ENCODE peak calls at places on chromosomes 13 and 19, in nine cellular contexts. K is LoVo, N is omental fat pad, A is brain pericyte, Y is LNCaP clone FGC, F is epithelial cell of esophagus, G is NCI-H1092 treated with DMSO at 0.1 percent for 48 hours, X is progenitor cell of endocrine pancreas, E is heart right ventricle. J is an unnamed sample.

GRCh38 chr13:50309200-50309848 is 294.1 kb downstream of the KCNRG start:
- DNase-seq in E (no peak), X (no peak), N (no peak), F (no peak), G (no peak), Y (no peak), K (no peak), A (no peak), J (no peak)

GRCh38 chr19:38514812-38515633 is 81.5 kb downstream of the RYR1 start:
- DNase-seq in A (no peak), K (peak; percentile 54), G (peak; percentile 38), E (peak; percentile 67), N (no peak), F (peak; percentile 64), Y (no peak), X (peak; percentile 71), J (peak; percentile 35)

GRCh38 chr19:41769608-41770007 is 14.3 kb downstream of the CEACAM6 start:
- DNase-seq in G (no peak), A (no peak), K (no peak), X (no peak), N (no peak), F (no peak), Y (no peak), E (no peak), J (no peak)

GRCh38 chr13:48242677-48243076 is 9.7 kb downstream of the ITM2B start:
- DNase-seq in G (no peak), N (no peak), X (no peak), F (no peak), K (no peak), E (no peak), Y (no peak), A (no peak), J (no peak)

GRCh38 chr19:49889687-49890348 is 6.9 kb downstream of the IL4I1 start:
- DNase-seq in A (no peak), F (peak; percentile 78), E (peak; percentile 80), X (peak; percentile 49), G (peak; percentile 51), K (peak; percentile 52), Y (no peak), N (peak; percentile 52), J (no peak)

GRCh38 chr13:101554420-101555125 is 102.1 kb downstream of the ITGBL1 start:
- DNase-seq in A (no peak), F (peak; percentile 4), G (no peak), E (no peak), N (no peak), Y (no peak), K (no peak), X (no peak), J (no peak)

GRCh38 chr13:34913040-34913439 is 29.0 kb upstream of the NBEA start:
- DNase-seq in G (no peak), A (no peak), Y (no peak), E (no peak), F (peak; percentile 41), N (no peak), X (peak; percentile 12), K (no peak), J (no peak)

GRCh38 chr19:21482863-21483276 is 22.5 kb upstream of the ZNF429 start:
- DNase-seq in X (no peak), F (peak; percentile 29), Y (peak; percentile 36), A (no peak), G (peak; percentile 58), N (no peak), K (no peak), E (peak; percentile 68), J (peak; percentile 6)

GRCh38 chr13:84430015-84430414 is 547.7 kb upstream of the SLITRK1 start:
- DNase-seq in E (no peak), N (no peak), G (no peak), X (no peak), A (no peak), Y (no peak), F (no peak), K (no peak), J (no peak)

GRCh38 chr19:34306213-34306661 is 51.9 kb downstream of the GARRE1 start:
- DNase-seq in N (no peak), A (no peak), K (no peak), G (no peak), E (no peak), X (no peak), Y (peak; percentile 81), F (no peak), J (peak; percentile 88)

GRCh38 chr13:23741879-23742510 is 147.2 kb downstream of the MIPEP start:
- DNase-seq in G (no peak), F (no peak), A (no peak), Y (no peak), N (no peak), K (no peak), X (no peak), E (no peak), J (no peak)

GRCh38 chr13:45630791-45631190 is 15.3 kb upstream of the ERICH6B start:
- DNase-seq in N (no peak), K (no peak), F (peak; percentile 46), Y (no peak), E (no peak), X (no peak), A (no peak), G (no peak), J (no peak)

GRCh38 chr13:40187324-40187795 is 479.1 kb downstream of the FOXO1 start:
- DNase-seq in E (no peak), K (no peak), Y (no peak), A (no peak), G (no peak), N (no peak), X (no peak), F (no peak), J (no peak)

GRCh38 chr13:99013951-99014350 is 36.1 kb upstream of the DOCK9 start:
- DNase-seq in A (no peak), N (no peak), F (peak; percentile 48), K (no peak), G (no peak), E (no peak), X (no peak), Y (no peak), J (no peak)

GRCh38 chr13:101398191-101398590 is 18.1 kb downstream of the NALCN start:
- DNase-seq in N (no peak), X (no peak), F (peak; percentile 71), K (no peak), G (no peak), Y (no peak), E (no peak), A (no peak), J (no peak)

GRCh38 chr13:21608961-21609360 is 5.0 kb upstream of the MICU2 start:
- DNase-seq in Y (no peak), N (no peak), G (no peak), E (no peak), F (peak; percentile 25), X (no peak), A (no peak), K (no peak), J (no peak)

GRCh38 chr19:23377276-23377675 is 18.0 kb downstream of the ZNF91 start:
- DNase-seq in X (no peak), K (no peak), E (no peak), N (no peak), Y (no peak), G (no peak), A (no peak), F (no peak), J (no peak)

GRCh38 chr19:49679832-49680472 is 2.9 kb downstream of the PRMT1 start:
- DNase-seq in F (no peak), E (no peak), K (no peak), Y (no peak), A (no peak), G (no peak), X (no peak), N (no peak), J (no peak)

GRCh38 chr13:33411312-33411711 is 125.8 kb upstream of the STARD13 start:
- DNase-seq in Y (no peak), F (no peak), G (no peak), X (no peak), N (no peak), E (no peak), K (no peak), A (no peak), J (no peak)

GRCh38 chr19:33446156-33446917 is 72.8 kb downstream of the CEBPG start:
- DNase-seq in A (no peak), F (peak; percentile 4), E (no peak), N (no peak), Y (no peak), G (no peak), X (no peak), K (no peak), J (no peak)

GRCh38 chr19:289651-290538 is 1.3 kb downstream of the PLPP2 start:
- DNase-seq in G (no peak), X (no peak), A (no peak), Y (peak; percentile 70), K (peak; percentile 82), N (no peak), E (no peak), F (peak; percentile 94), J (peak; percentile 42)

GRCh38 chr13:91719033-91719432 is 320.6 kb downstream of the GPC5 start:
- DNase-seq in A (peak; percentile 10), Y (no peak), G (peak; percentile 8), N (no peak), X (no peak), K (no peak), F (peak; percentile 18), E (peak; percentile 12), J (no peak)

GRCh38 chr13:35789335-35790166 is 313.1 kb upstream of the MAB21L1 start:
- DNase-seq in A (no peak), Y (no peak), X (no peak), K (peak; percentile 37), E (no peak), F (peak; percentile 59), G (peak; percentile 5), N (no peak), J (peak; percentile 16)

GRCh38 chr13:87089391-87089790 is 581.8 kb upstream of the SLITRK5 start:
- DNase-seq in Y (no peak), K (no peak), G (no peak), A (no peak), N (no peak), E (no peak), F (peak; percentile 79), X (no peak), J (no peak)

GRCh38 chr19:17687857-17688784 is at the start of gene UNC13A:
- DNase-seq in G (peak; percentile 24), Y (no peak), K (peak; percentile 31), E (peak; percentile 56), X (peak; percentile 81), F (peak; percentile 47), N (no peak), A (no peak), J (no peak)

GRCh38 chr13:50200562-50200961 is 185.3 kb downstream of the KCNRG start:
- DNase-seq in F (no peak), G (no peak), N (no peak), K (no peak), A (no peak), Y (peak; percentile 19), E (no peak), X (no peak), J (no peak)

GRCh38 chr13:39209731-39210633 is 171.7 kb downstream of the NHLRC3 start:
- DNase-seq in G (no peak), A (no peak), X (no peak), N (no peak), F (peak; percentile 33), K (no peak), Y (no peak), E (no peak), J (no peak)

GRCh38 chr19:8138201-8138600 is 11.2 kb downstream of the FBN3 start:
- DNase-seq in X (no peak), K (no peak), Y (no peak), E (no peak), A (no peak), F (no peak), N (no peak), G (no peak), J (no peak)

GRCh38 chr13:109785892-109786450 is 412 bp downstream of the IRS2 start:
- DNase-seq in X (no peak), E (peak; percentile 33), K (no peak), F (no peak), A (no peak), N (no peak), G (peak; percentile 66), Y (no peak), J (no peak)

GRCh38 chr13:25977216-25977615 is 74.6 kb downstream of the SHISA2 start:
- DNase-seq in X (no peak), G (peak; percentile 86), N (no peak), F (peak; percentile 60), Y (no peak), A (no peak), K (no peak), E (no peak), J (no peak)

GRCh38 chr13:81406639-81407292 is 1065.8 kb upstream of the SPRY2 start:
- DNase-seq in K (no peak), G (no peak), N (no peak), E (no peak), F (peak; percentile 1), A (no peak), Y (no peak), X (no peak), J (no peak)

J was measured in HepG2.